ENCODE peak calls at places on chromosomes 13 and 19, in four cellular contexts. M, T, H and Y are unnamed samples.

GRCh38 chr19:45526143-45526542 is 18.9 kb downstream of the VASP start:
- DNase-seq in T (peak), H (peak), M (peak), Y (peak)

GRCh38 chr13:76225815-76226489 is 589.8 kb downstream of the LMO7 start:
- DNase-seq in H (no peak), T (no peak), M (no peak), Y (no peak)

GRCh38 chr19:50658438-50659317 is 9.4 kb downstream of the C19orf81 start:
- DNase-seq in T (no peak), H (peak), M (peak), Y (peak)

GRCh38 chr13:71625183-71625582 is 241.8 kb downstream of the DACH1 start:
- DNase-seq in H (no peak), M (no peak), T (no peak), Y (no peak)

GRCh38 chr19:31109626-31110025 is 239.6 kb downstream of the TSHZ3 start:
- DNase-seq in M (no peak), T (no peak), H (no peak), Y (no peak)

GRCh38 chr13:113616991-113617749 is 32.6 kb downstream of the TFDP1 start:
- DNase-seq in T (no peak), M (peak), H (no peak), Y (no peak)

GRCh38 chr19:30685601-30686000 is 313.4 kb downstream of the ZNF536 start:
- DNase-seq in T (no peak), M (no peak), H (no peak), Y (no peak)

GRCh38 chr13:37138169-37138568 is 32.7 kb upstream of the CSNK1A1L start:
- DNase-seq in M (peak), T (peak), H (peak), Y (peak)

GRCh38 chr19:16379521-16380313 is 55.1 kb downstream of the KLF2 start:
- DNase-seq in T (no peak), H (no peak), M (no peak), Y (no peak)

GRCh38 chr19:50002386-50002960 is 22.7 kb downstream of the VRK3 start:
- DNase-seq in T (no peak), H (no peak), M (no peak), Y (no peak)

GRCh38 chr13:30569901-30570576 is 47.7 kb upstream of the USPL1 start:
- DNase-seq in T (peak), H (peak), M (no peak), Y (no peak)

GRCh38 chr13:41059466-41059865 is 1.8 kb upstream of the WBP4 start:
- DNase-seq in M (no peak), H (no peak), T (no peak), Y (no peak)

GRCh38 chr19:50959731-50960500 is 7.1 kb upstream of the KLK5 start:
- DNase-seq in M (no peak), T (no peak), H (no peak), Y (no peak)

GRCh38 chr19:20479483-20479882 is 86.1 kb downstream of the ZNF737 start:
- DNase-seq in M (no peak), H (no peak), T (no peak), Y (no peak)

GRCh38 chr19:20482721-20483120 is 82.9 kb downstream of the ZNF737 start:
- DNase-seq in T (no peak), H (no peak), M (peak), Y (no peak)

GRCh38 chr19:20478936-20479335 is 86.6 kb downstream of the ZNF737 start:
- DNase-seq in M (peak), T (no peak), H (no peak), Y (no peak)
- TF ChIP-seq SP1 in M (no peak), T (no peak), H (no peak), Y (no peak)

GRCh38 chr13:20192470-20193141 is at the start of gene GJB2:
- DNase-seq in T (no peak), M (peak), H (no peak), Y (no peak)
- TF ChIP-seq ELF4 in T (no peak), M (no peak), H (no peak), Y (no peak)

GRCh38 chr19:48862827-48863226 is 5.6 kb downstream of the PLEKHA4 start:
- DNase-seq in T (no peak), H (no peak), M (no peak), Y (no peak)

GRCh38 chr19:48861313-48861712 is 7.1 kb downstream of the PLEKHA4 start:
- DNase-seq in H (no peak), M (no peak), T (no peak), Y (no peak)

GRCh38 chr19:48856921-48857320 is 11.5 kb downstream of the PLEKHA4 start:
- DNase-seq in H (no peak), M (no peak), T (no peak), Y (no peak)

GRCh38 chr19:48858984-48859710 is 9.3 kb downstream of the PLEKHA4 start:
- DNase-seq in H (peak), T (no peak), M (peak), Y (peak)

GRCh38 chr19:48859711-48860572 is 8.5 kb downstream of the PLEKHA4 start:
- DNase-seq in H (peak), M (peak), T (no peak), Y (peak)
- TF ChIP-seq SP1 in H (peak), M (peak), T (no peak), Y (no peak)

DNA sequence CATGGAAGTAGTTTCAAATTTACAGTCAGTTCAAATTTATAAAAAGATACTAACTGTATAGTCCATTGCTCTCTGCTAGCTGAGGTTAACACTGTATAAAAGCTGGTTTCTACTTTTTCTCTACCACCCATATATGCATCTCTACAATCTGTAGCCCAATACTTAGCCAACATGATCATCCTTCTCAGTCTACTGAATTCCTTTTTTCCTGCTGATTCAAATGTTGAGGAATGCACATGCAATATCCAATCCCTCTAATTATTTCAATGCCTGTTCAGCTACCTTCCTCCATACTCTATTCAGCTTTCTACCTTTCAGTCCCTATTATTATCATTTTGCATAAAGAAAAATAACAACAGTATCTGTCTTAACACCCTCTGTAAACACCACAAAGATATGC is 15.6 kb downstream of the KPNA3 start:
- DNase-seq in H (no peak), T (no peak), M (no peak), Y (no peak)
- TF ChIP-seq ELF4 in H (no peak), T (no peak), M (no peak), Y (no peak)

GRCh38 chr13:46310066-46310465 is 77.0 kb downstream of the RUBCNL start:
- DNase-seq in T (no peak), M (no peak), H (no peak), Y (no peak)

GRCh38 chr13:46304546-46304945 is 82.5 kb downstream of the RUBCNL start:
- DNase-seq in M (no peak), T (no peak), H (no peak), Y (no peak)

GRCh38 chr13:46311217-46311616 is 75.8 kb downstream of the RUBCNL start:
- DNase-seq in M (no peak), T (no peak), H (no peak), Y (no peak)

GRCh38 chr13:46303743-46304385 is 83.2 kb downstream of the RUBCNL start:
- DNase-seq in H (no peak), M (no peak), T (no peak), Y (no peak)

DNA sequence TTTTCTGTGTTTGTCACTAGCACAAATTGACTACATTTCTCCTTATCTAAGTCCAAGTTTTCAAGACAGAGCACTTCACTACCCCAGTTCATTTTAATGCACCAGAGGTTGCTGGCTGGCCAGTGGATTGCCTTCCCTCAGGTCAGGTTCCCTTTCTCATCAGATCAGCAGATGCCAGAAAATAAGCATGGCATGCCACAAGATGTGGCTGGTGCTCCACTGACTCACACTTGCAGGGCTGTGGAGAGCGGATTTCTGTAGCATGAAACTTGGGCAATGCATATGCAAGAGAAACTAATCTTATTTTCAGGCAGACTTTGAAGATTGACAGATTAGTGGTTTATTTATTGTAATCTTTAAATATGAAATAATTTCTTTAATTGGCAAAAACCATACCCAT is 79.5 kb downstream of the RUBCNL start:
- DNase-seq in H (no peak), M (no peak), T (no peak), Y (no peak)
- TF ChIP-seq SP1 in H (no peak), M (no peak), T (no peak), Y (no peak)

GRCh38 chr13:59394526-59394925 is 769.2 kb downstream of the DIAPH3 start:
- DNase-seq in T (no peak), M (no peak), H (no peak), Y (no peak)

GRCh38 chr13:59392328-59392727 is 771.4 kb downstream of the DIAPH3 start:
- DNase-seq in M (no peak), H (no peak), T (no peak), Y (no peak)

GRCh38 chr13:59391696-59392095 is 772.0 kb downstream of the DIAPH3 start:
- DNase-seq in T (peak), M (peak), H (peak), Y (peak)
- TF ChIP-seq ELF4 in T (no peak), M (no peak), H (no peak), Y (peak)